ENCODE peak calls at places on chromosome 9, in four cellular contexts. Q is heart right ventricle; H is CD8-positive, alpha-beta T cell; M is lower lobe of right lung. I is an unnamed sample.

GRCh38 chr9:109315889-109316640 is 4.8 kb downstream of the EPB41L4B start:
- ATAC-seq in H (no peak), M (peak; percentile 91), Q (peak; percentile 86), I (peak; percentile 19)

GRCh38 chr9:89189215-89189614 is 10.6 kb upstream of the SHC3 start:
- ATAC-seq in Q (no peak), H (no peak), M (peak; percentile 26), I (no peak)

GRCh38 chr9:127059648-127060365 is 62.6 kb downstream of the ANGPTL2 start:
- ATAC-seq in M (peak; percentile 29), Q (peak; percentile 27), H (no peak), I (no peak)

GRCh38 chr9:114504341-114505186 is 709 bp downstream of the WHRN start:
- ATAC-seq in M (peak; percentile 81), Q (peak; percentile 24), H (peak; percentile 16), I (peak; percentile 72)

GRCh38 chr9:120393386-120394057 is 186.4 kb downstream of the CDK5RAP2 start:
- ATAC-seq in M (no peak), Q (no peak), H (no peak), I (no peak)

GRCh38 chr9:132943677-132944293 is 631 bp downstream of the TSC1 start:
- ATAC-seq in M (no peak), H (no peak), Q (no peak), I (no peak)

GRCh38 chr9:19946446-19947109 is 157.7 kb upstream of the SLC24A2 start:
- ATAC-seq in Q (no peak), H (no peak), M (no peak), I (no peak)

GRCh38 chr9:7056237-7056636 is 298.5 kb downstream of the KDM4C start:
- ATAC-seq in Q (no peak), M (no peak), H (no peak), I (no peak)

GRCh38 chr9:2641033-2641432 is 19.4 kb downstream of the VLDLR start:
- ATAC-seq in M (no peak), H (no peak), Q (no peak), I (no peak)

GRCh38 chr9:277595-278330 is 63.1 kb downstream of the DOCK8 start:
- ATAC-seq in M (no peak), H (peak; percentile 39), Q (no peak), I (no peak)

GRCh38 chr9:112048924-112049785 is 125.9 kb downstream of the SUSD1 start:
- ATAC-seq in Q (peak; percentile 58), M (peak; percentile 19), H (no peak), I (no peak)

GRCh38 chr9:89478821-89479668 is 18.9 kb downstream of the SEMA4D start:
- ATAC-seq in Q (no peak), M (no peak), H (no peak), I (no peak)

GRCh38 chr9:97705354-97705950 is 8.3 kb upstream of the XPA start:
- ATAC-seq in Q (no peak), H (no peak), M (no peak), I (no peak)

GRCh38 chr9:35114113-35114847 is 1.4 kb downstream of the ATOSB start:
- ATAC-seq in H (peak; percentile 2), M (peak; percentile 2), Q (peak; percentile 20), I (peak; percentile 24)

GRCh38 chr9:95954940-95955339 is 79.4 kb downstream of the ERCC6L2 start:
- ATAC-seq in Q (no peak), M (no peak), H (no peak), I (no peak)

GRCh38 chr9:128082173-128082572 is 14.1 kb downstream of the SLC25A25 start:
- ATAC-seq in H (no peak), Q (no peak), M (no peak), I (peak; percentile 24)

GRCh38 chr9:78032599-78033457 is 1.2 kb upstream of the GNAQ start:
- ATAC-seq in H (peak; percentile 9), M (peak; percentile 3), Q (no peak), I (peak; percentile 5)

GRCh38 chr9:112750767-112751058 is 153 bp downstream of the SNX30 start:
- ATAC-seq in Q (no peak), M (peak; percentile 24), H (no peak), I (no peak)

GRCh38 chr9:6931913-6932312 is 174.1 kb downstream of the KDM4C start:
- ATAC-seq in Q (peak; percentile 96), M (peak; percentile 71), H (no peak), I (peak; percentile 46)

GRCh38 chr9:37705787-37706186 is 47.8 kb upstream of the TRMT10B start:
- ATAC-seq in H (no peak), M (no peak), Q (no peak), I (no peak)

GRCh38 chr9:109478204-109478563 is 19.9 kb downstream of the PTPN3 start:
- ATAC-seq in M (no peak), H (no peak), Q (no peak), I (no peak)

GRCh38 chr9:116452634-116453033 is 234.5 kb upstream of the TRIM32 start:
- ATAC-seq in H (no peak), Q (peak; percentile 37), M (no peak), I (no peak)

GRCh38 chr9:69344459-69344858 is 19.4 kb downstream of the ENTREP1 start:
- ATAC-seq in M (no peak), Q (peak; percentile 53), H (no peak), I (no peak)

GRCh38 chr9:109843651-109844050 is 63.7 kb downstream of the PALM2AKAP2 start:
- ATAC-seq in Q (peak; percentile 98), M (no peak), H (no peak), I (peak; percentile 62)

GRCh38 chr9:16727452-16728127 is 142.9 kb downstream of the BNC2 start:
- ATAC-seq in H (no peak), M (no peak), Q (peak; percentile 40), I (peak; percentile 27)
- H3K27ac ChIP-seq in H (no peak overlapping the region), M (peak overlapping the region; percentile 85), Q (peak overlapping the region; percentile 63), I (peak overlapping the region; percentile 92)

DNA sequence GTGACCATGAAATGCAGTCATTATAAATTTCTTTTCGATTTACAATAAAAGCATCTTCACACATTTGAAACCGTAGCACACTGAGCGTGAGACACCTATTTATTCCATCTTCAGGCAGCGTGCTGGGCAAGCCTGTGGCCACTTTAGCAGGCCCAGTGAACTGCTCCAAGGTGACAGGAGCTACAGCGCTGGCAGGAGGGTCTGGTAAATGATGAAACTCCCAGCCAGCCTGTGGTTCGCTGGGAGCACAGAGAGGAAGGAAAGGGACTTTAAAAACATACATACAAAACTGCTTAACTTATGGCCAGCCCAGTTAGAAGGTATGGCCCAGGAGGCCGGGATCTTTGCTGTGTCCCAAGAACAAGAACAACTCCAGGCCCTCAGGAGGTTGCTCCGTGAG is 5.1 kb downstream of the RAPGEF1 start:
- ATAC-seq in H (no peak), Q (no peak), M (no peak), I (no peak)
- H3K27ac ChIP-seq in H (peak overlapping the region; percentile 32), Q (no peak overlapping the region), M (peak overlapping the region; percentile 91), I (peak overlapping the region; percentile 55)

GRCh38 chr9:107894572-107895261 is 405.1 kb upstream of the KLF4 start:
- ATAC-seq in Q (no peak), M (no peak), H (no peak), I (peak; percentile 89)

GRCh38 chr9:107890921-107891465 is 401.4 kb upstream of the KLF4 start:
- ATAC-seq in M (no peak), Q (no peak), H (no peak), I (no peak)

GRCh38 chr9:107899961-107900330 is 410.4 kb upstream of the KLF4 start:
- ATAC-seq in M (no peak), H (no peak), Q (no peak), I (no peak)

GRCh38 chr9:107896544-107896943 is 407.0 kb upstream of the KLF4 start:
- ATAC-seq in H (no peak), Q (no peak), M (no peak), I (no peak)

GRCh38 chr9:107895524-107896001 is 406.0 kb upstream of the KLF4 start:
- ATAC-seq in Q (no peak), H (no peak), M (no peak), I (no peak)
- H3K27ac ChIP-seq in Q (no peak overlapping the region), H (no peak overlapping the region), M (no peak overlapping the region), I (peak overlapping the region; percentile 43)

DNA sequence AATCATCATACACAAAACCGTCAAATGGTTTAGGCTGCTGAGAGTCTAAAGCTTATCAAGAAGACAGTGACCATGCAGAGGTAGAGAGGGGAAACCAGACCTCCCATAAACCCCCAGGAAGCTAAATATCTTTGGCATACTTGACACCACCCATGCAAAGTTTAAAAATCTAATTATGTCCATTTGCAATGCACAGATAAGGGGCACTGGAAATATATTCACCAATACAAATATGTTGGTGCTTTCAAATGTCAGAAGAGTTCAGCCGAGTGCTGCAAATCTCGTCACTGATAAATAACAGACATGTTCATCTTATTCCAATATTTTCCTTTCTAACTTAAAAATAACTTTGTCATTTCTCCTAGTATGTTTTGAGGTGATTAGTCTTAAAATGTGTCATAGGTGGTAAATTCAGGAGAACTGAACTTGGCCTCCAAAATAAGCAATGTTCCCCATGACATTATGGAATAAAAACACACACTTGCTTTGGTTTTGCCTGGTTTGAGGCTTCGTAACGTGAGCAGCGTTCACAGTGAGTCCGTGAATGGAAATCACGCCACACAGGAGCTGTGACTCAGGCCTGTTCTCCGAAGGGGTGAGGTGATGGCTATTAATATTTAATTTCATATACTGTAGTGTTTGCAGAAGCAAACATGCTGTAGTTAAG is 182.2 kb downstream of the AOPEP start:
- ATAC-seq in Q (peak; percentile 81), M (peak; percentile 95), H (no peak), I (no peak)
- H3K27ac ChIP-seq in Q (no peak overlapping the region), M (peak overlapping the region; percentile 79), H (no peak overlapping the region), I (peak overlapping the region; percentile 74)

DNA sequence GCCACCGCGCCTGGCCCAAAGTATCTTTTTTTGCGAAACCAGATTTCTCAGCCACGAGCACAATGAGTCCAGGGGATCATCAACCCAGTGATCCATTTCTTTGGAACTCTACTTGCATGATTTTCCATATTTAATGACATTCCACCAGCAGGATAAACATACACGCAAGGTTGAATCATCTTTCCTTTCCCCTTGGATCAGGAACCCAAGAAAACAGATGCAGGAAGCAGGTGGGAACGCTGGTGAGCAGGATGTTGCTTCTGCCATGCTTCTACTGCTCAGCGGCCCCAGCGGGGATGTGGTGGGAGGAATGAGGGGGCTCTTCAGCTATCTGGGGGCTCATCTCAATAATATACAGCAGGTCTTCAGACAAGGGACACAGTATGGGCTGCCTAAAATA is 118.2 kb downstream of the SEC61B start:
- ATAC-seq in H (no peak), Q (no peak), M (no peak), I (no peak)
- H3K27ac ChIP-seq in H (no peak overlapping the region), Q (no peak overlapping the region), M (no peak overlapping the region), I (no peak overlapping the region)